ENCODE peak calls at places on chromosomes 2 and 18, in four cellular contexts. P is naive thymus-derived CD4-positive, alpha-beta T cell; X is astrocyte of the cerebellum; L is naive thymus-derived CD8-positive, alpha-beta T cell. F is an unnamed sample.

GRCh38 chr18:55509631-55510372 is 78.2 kb downstream of the TCF4 start:
- DNase-seq in L (no peak), X (peak; percentile 54), P (no peak), F (no peak)

GRCh38 chr18:13070460-13070859 is 79.3 kb downstream of the CEP192 start:
- DNase-seq in L (no peak), X (no peak), P (no peak), F (no peak)

GRCh38 chr2:237894986-237895543 is 35.6 kb downstream of the RAMP1 start:
- DNase-seq in P (no peak), X (no peak), L (no peak), F (no peak)

GRCh38 chr2:169071455-169071854 is 2.1 kb downstream of the DHRS9 start:
- DNase-seq in L (no peak), X (no peak), P (no peak), F (no peak)

GRCh38 chr2:85504434-85505261 is 34.3 kb upstream of the MAT2A start:
- DNase-seq in X (peak; percentile 76), P (no peak), L (no peak), F (no peak)

GRCh38 chr2:241081643-241082337 is 20.3 kb downstream of the MTERF4 start:
- DNase-seq in L (no peak), X (no peak), P (no peak), F (no peak)

GRCh38 chr2:39730276-39730675 is 48.8 kb downstream of the THUMPD2 start:
- DNase-seq in L (no peak), P (no peak), X (no peak), F (no peak)

GRCh38 chr2:95346236-95346737 is 49.1 kb downstream of the KCNIP3 start:
- DNase-seq in X (no peak), L (no peak), P (peak; percentile 55), F (no peak)

GRCh38 chr2:224284134-224284946 is 117.6 kb downstream of the FAM124B start:
- DNase-seq in L (peak; percentile 28), P (no peak), X (no peak), F (no peak)

GRCh38 chr2:218897394-218898108 is 16.9 kb downstream of the WNT10A start:
- DNase-seq in L (no peak), P (peak; percentile 54), X (no peak), F (no peak)

GRCh38 chr18:5488844-5489243 is 55.0 kb downstream of the EPB41L3 start:
- DNase-seq in P (no peak), X (no peak), L (no peak), F (no peak)

GRCh38 chr2:109487237-109487869 is 126.4 kb downstream of the SEPTIN10 start:
- DNase-seq in L (no peak), X (peak; percentile 82), P (no peak), F (no peak)

GRCh38 chr2:19933351-19933981 is 31.7 kb upstream of the TTC32 start:
- DNase-seq in X (peak; percentile 49), P (no peak), L (no peak), F (no peak)

GRCh38 chr2:120343433-120344105 is 2.4 kb upstream of the INHBB start:
- DNase-seq in P (peak; percentile 66), L (peak; percentile 44), X (peak; percentile 43), F (peak; percentile 13)

GRCh38 chr2:128467321-128467901 is 148.7 kb upstream of the HS6ST1 start:
- DNase-seq in P (no peak), L (no peak), X (no peak), F (no peak)

GRCh38 chr2:215003001-215003400 is 135.4 kb downstream of the ABCA12 start:
- DNase-seq in X (peak; percentile 2), P (no peak), L (no peak), F (no peak)

GRCh38 chr2:150320623-150321022 is 166.8 kb downstream of the RND3 start:
- DNase-seq in X (no peak), L (no peak), P (no peak), F (no peak)

GRCh38 chr18:77131100-77131651 is 1.4 kb downstream of the MBP start:
- DNase-seq in L (peak; percentile 17), P (peak; percentile 64), X (no peak), F (no peak)

GRCh38 chr18:35041752-35042379 is 653 bp downstream of the MAPRE2 start:
- DNase-seq in L (peak; percentile 30), P (no peak), X (no peak), F (no peak)

GRCh38 chr2:182893666-182894065 is 27.2 kb upstream of the FRZB start:
- DNase-seq in P (no peak), L (no peak), X (no peak), F (no peak)

GRCh38 chr2:69600425-69600824 is 43.1 kb downstream of the AAK1 start:
- DNase-seq in X (no peak), L (no peak), P (no peak), F (no peak)

GRCh38 chr2:229445013-229445412 is 173.9 kb upstream of the PID1 start:
- DNase-seq in L (no peak), X (peak; percentile 91), P (no peak), F (no peak)

GRCh38 chr18:44341759-44342158 is 338.9 kb upstream of the SETBP1 start:
- DNase-seq in P (no peak), X (no peak), L (no peak), F (no peak)

GRCh38 chr2:181626671-181627070 is 30.2 kb downstream of the CERKL start:
- DNase-seq in X (no peak), L (no peak), P (no peak), F (no peak)

GRCh38 chr2:124563415-124563814 is 538.3 kb downstream of the CNTNAP5 start:
- DNase-seq in L (no peak), P (no peak), X (no peak), F (no peak)

GRCh38 chr2:43333096-43333655 is 106.8 kb upstream of the ZFP36L2 start:
- DNase-seq in X (no peak), P (no peak), L (no peak), F (no peak)

GRCh38 chr2:237207641-237208040 is 122.0 kb downstream of the COPS8 start:
- DNase-seq in X (no peak), L (no peak), P (no peak), F (no peak)

GRCh38 chr2:69781321-69782248 is 39.7 kb downstream of the ANXA4 start:
- DNase-seq in P (no peak), X (no peak), L (no peak), F (no peak)